ENCODE peak calls at places on chromosomes 7 and 10, in six cellular contexts. One of them, this sample, is unnamed. For H3K4me1, the result is how much of the 10 kb centered on the place peaks cover.

GRCh38 chr10:66931340-66931948 is 5.6 kb downstream of the LRRTM3 start:
- DNase-seq in IMR-90: peak
- DNase-seq in CD8-positive, alpha-beta T cell: no peak
- DNase-seq in heart left ventricle: no peak
- DNase-seq in tibial artery: no peak
- DNase-seq in uterus: no peak
- DNase-seq in this sample: no peak

GRCh38 chr10:49334993-49335972 is 36.3 kb downstream of the C10orf71 start:
- DNase-seq in tibial artery: no peak
- DNase-seq in heart left ventricle: no peak
- DNase-seq in uterus: no peak
- DNase-seq in CD8-positive, alpha-beta T cell: no peak
- DNase-seq in IMR-90: no peak
- DNase-seq in this sample: no peak

GRCh38 chr10:29120216-29120615 is 168.7 kb upstream of the LYZL1 start:
- DNase-seq in uterus: no peak
- DNase-seq in CD8-positive, alpha-beta T cell: no peak
- DNase-seq in IMR-90: peak
- DNase-seq in tibial artery: no peak
- DNase-seq in heart left ventricle: no peak
- DNase-seq in this sample: no peak

GRCh38 chr10:91296471-91296870 is 76.0 kb downstream of the PCGF5 start:
- DNase-seq in IMR-90: no peak
- DNase-seq in tibial artery: no peak
- DNase-seq in CD8-positive, alpha-beta T cell: no peak
- DNase-seq in heart left ventricle: no peak
- DNase-seq in uterus: no peak
- DNase-seq in this sample: no peak

GRCh38 chr7:129642871-129643515 is 31.5 kb downstream of the NRF1 start:
- DNase-seq in tibial artery: no peak
- DNase-seq in CD8-positive, alpha-beta T cell: no peak
- DNase-seq in uterus: no peak
- DNase-seq in heart left ventricle: no peak
- DNase-seq in IMR-90: no peak
- DNase-seq in this sample: no peak

GRCh38 chr7:137590686-137591255 is 247.2 kb upstream of the PTN start:
- DNase-seq in CD8-positive, alpha-beta T cell: no peak
- DNase-seq in heart left ventricle: no peak
- DNase-seq in IMR-90: no peak
- DNase-seq in tibial artery: no peak
- DNase-seq in uterus: no peak
- DNase-seq in this sample: no peak

GRCh38 chr7:50387351-50387750 is 62.8 kb downstream of the FIGNL1 start:
- DNase-seq in CD8-positive, alpha-beta T cell: no peak
- DNase-seq in heart left ventricle: no peak
- DNase-seq in uterus: no peak
- DNase-seq in tibial artery: no peak
- DNase-seq in IMR-90: no peak
- DNase-seq in this sample: no peak

GRCh38 chr7:69283421-69283820 is 314.9 kb upstream of the AUTS2 start:
- DNase-seq in CD8-positive, alpha-beta T cell: no peak
- DNase-seq in heart left ventricle: peak
- DNase-seq in uterus: peak
- DNase-seq in tibial artery: peak
- DNase-seq in IMR-90: no peak
- DNase-seq in this sample: no peak

GRCh38 chr7:11302121-11302520 is 328.4 kb downstream of the PHF14 start:
- DNase-seq in CD8-positive, alpha-beta T cell: no peak
- DNase-seq in heart left ventricle: no peak
- DNase-seq in IMR-90: no peak
- DNase-seq in uterus: no peak
- DNase-seq in tibial artery: no peak
- DNase-seq in this sample: no peak

GRCh38 chr7:134255814-134256213 is 60.9 kb downstream of the SLC35B4 start:
- DNase-seq in IMR-90: no peak
- DNase-seq in CD8-positive, alpha-beta T cell: no peak
- DNase-seq in tibial artery: no peak
- DNase-seq in uterus: no peak
- DNase-seq in heart left ventricle: no peak
- DNase-seq in this sample: no peak

GRCh38 chr10:12308102-12308501 is 41.2 kb upstream of the CAMK1D start:
- DNase-seq in uterus: no peak
- DNase-seq in heart left ventricle: no peak
- DNase-seq in IMR-90: no peak
- DNase-seq in CD8-positive, alpha-beta T cell: no peak
- DNase-seq in tibial artery: peak
- DNase-seq in this sample: no peak

GRCh38 chr10:97224483-97225435 is 39.0 kb upstream of the SLIT1 start:
- DNase-seq in uterus: no peak
- DNase-seq in CD8-positive, alpha-beta T cell: no peak
- DNase-seq in IMR-90: peak
- DNase-seq in heart left ventricle: no peak
- DNase-seq in tibial artery: no peak
- DNase-seq in this sample: no peak

DNA sequence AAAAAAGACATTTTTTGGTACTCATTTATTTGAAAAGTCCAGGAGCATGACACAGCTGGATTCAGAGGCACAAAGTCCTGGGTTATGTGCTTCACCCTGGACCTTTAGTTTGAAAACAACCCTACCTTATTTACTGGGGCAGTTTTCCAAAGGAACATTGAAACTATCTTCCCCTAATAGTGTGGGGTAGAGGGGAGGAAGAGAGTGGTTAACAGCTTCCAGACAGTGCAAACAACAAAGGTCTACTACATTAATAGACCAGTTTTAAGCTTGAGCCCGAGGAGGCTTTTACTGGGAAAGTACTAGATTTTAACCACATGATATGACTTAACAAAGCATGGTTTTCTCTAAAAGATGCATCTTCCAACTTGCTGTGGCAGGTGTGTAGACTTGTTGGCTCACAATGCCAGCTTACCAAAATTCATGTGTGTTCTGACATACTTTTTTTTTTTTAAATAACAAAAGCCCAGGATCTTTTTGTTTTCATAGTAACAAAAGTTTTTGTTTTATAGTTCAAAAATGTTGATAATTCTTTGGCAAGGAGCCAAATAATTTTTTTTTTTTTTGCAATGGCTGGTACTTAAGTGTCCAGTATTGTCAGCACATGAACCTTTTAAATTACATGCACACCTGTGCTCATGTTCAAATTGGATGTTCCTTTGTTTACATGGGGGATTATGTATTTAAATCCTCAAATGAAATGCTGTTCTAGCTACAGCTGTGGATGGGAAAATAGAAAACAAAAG is 1.8 kb downstream of the GSTO1 start:
- DNase-seq in uterus: no peak
- DNase-seq in CD8-positive, alpha-beta T cell: no peak
- DNase-seq in IMR-90: no peak
- DNase-seq in tibial artery: no peak
- DNase-seq in heart left ventricle: no peak
- DNase-seq in this sample: no peak
- H3K4me1 ChIP-seq in uterus: under half
- H3K4me1 ChIP-seq in CD8-positive, alpha-beta T cell: under half
- H3K4me1 ChIP-seq in IMR-90: under half
- H3K4me1 ChIP-seq in tibial artery: under half
- H3K4me1 ChIP-seq in heart left ventricle: under half
- H3K4me1 ChIP-seq in this sample: under half

DNA sequence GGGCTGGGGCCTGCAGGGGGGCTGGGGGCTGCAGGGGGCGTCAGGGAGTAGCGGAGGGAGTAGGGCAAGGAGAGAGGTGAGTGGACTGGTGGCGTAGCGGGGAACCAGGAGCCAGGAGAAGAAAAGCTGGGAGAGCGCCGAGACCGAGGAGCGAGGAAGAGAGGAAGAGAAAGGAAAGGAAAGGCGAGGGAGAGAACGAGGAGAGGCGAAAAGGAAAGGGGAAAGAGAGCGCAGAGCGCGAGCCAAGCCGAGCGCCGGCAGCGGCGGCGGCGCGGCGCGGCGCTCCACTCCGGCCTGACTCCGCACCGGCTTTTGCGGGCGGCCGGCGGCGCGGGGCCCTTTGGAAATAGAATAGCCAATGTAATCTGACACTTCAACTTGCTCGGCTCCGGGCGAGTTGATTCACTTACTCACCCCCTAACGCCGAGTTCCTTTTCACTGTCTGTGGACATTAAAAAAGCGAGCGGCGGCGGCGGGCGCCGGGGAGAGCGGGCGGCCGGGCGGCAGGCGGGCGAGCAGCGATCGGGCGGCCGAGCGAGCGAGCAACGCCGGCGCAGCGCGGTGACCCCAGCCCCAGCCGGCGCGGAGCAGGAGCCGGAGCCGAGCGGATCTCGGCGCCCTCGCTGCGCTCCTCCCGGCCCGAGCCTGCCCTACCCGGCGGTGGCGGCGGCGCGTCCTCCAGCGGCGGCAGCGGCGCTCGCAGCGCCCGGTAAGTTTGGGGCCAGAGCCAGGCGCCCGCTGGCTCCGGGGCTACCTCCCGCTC is at the start of gene ZMIZ1:
- DNase-seq in uterus: peak
- DNase-seq in heart left ventricle: peak
- DNase-seq in CD8-positive, alpha-beta T cell: peak
- DNase-seq in IMR-90: peak
- DNase-seq in tibial artery: peak
- DNase-seq in this sample: peak
- TF ChIP-seq CTCF in uterus: no peak
- TF ChIP-seq CTCF in heart left ventricle: peak
- TF ChIP-seq CTCF in CD8-positive, alpha-beta T cell: no peak
- TF ChIP-seq CTCF in IMR-90: peak
- TF ChIP-seq CTCF in tibial artery: peak
- TF ChIP-seq CTCF in this sample: no peak

DNA sequence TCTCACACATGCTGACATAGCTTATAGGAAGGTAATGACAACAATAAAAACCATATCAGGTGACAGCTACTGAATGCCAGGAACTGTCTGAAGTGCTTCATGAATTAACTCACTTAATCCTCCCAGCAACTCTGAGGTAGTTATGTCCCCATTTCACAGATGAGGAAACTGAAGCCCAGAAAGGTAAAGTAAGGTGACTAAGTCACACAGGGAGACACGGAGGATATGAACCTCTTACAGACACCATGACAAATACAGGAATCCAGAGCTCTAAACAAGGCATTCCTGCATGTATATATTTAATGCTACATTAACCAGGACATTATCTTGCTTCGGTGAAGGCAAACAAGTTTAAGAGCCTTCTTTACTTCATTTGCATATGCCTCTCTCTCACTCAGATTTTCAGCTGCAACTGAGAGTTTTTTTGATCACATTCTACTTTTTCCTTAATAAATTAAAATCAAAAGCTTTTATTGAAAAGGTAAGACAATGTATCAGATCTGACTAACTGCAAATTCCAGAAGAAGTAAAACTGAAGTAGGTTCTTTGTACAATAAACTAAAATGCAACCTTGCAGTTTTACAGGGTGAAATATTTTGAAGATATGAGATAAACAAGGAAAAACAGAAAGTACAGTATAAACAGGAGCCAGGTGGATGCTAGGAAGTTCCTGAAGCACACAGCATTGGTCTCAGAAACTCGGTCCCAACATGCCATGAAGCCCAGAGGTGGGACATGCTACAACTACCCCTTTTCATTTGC is 79.5 kb downstream of the SGMS1 start:
- DNase-seq in heart left ventricle: no peak
- DNase-seq in IMR-90: no peak
- DNase-seq in uterus: no peak
- DNase-seq in tibial artery: no peak
- DNase-seq in CD8-positive, alpha-beta T cell: no peak
- DNase-seq in this sample: no peak
- H3K4me1 ChIP-seq in heart left ventricle: under half
- H3K4me1 ChIP-seq in IMR-90: under half
- H3K4me1 ChIP-seq in uterus: under half
- H3K4me1 ChIP-seq in tibial artery: under half
- H3K4me1 ChIP-seq in CD8-positive, alpha-beta T cell: under half
- H3K4me1 ChIP-seq in this sample: under half

DNA sequence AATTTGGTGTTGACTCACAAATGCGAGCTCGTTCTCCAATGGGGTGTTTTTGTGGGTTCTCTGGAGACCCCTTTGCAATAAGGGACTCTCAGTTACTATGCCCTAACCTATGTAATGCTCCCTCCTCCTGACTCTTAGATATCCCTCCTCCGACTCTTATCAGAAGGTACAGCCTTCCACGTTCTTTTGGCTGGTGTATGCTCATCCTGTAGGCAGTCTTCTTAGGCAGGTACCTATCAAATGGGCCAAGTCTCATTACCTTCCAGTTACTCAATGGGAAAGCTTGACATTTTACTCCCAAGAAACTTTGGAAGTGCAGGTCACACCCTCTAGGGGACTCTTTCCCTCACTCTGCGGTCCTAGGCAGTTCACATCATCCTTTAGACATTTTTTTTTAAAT is 32.6 kb downstream of the SLC26A5 start:
- DNase-seq in tibial artery: no peak
- DNase-seq in CD8-positive, alpha-beta T cell: no peak
- DNase-seq in IMR-90: no peak
- DNase-seq in uterus: no peak
- DNase-seq in heart left ventricle: no peak
- DNase-seq in this sample: no peak
- TF ChIP-seq CTCF in tibial artery: no peak
- TF ChIP-seq CTCF in CD8-positive, alpha-beta T cell: no peak
- TF ChIP-seq CTCF in IMR-90: no peak
- TF ChIP-seq CTCF in uterus: no peak
- TF ChIP-seq CTCF in heart left ventricle: no peak
- TF ChIP-seq CTCF in this sample: no peak

GRCh38 chr10:122062831-122063674 is 74.1 kb downstream of the TACC2 start:
- DNase-seq in CD8-positive, alpha-beta T cell: no peak
- DNase-seq in tibial artery: peak
- DNase-seq in IMR-90: peak
- DNase-seq in uterus: peak
- DNase-seq in heart left ventricle: peak
- DNase-seq in this sample: peak
- H3K4me1 ChIP-seq in CD8-positive, alpha-beta T cell: under half
- H3K4me1 ChIP-seq in tibial artery: under half
- H3K4me1 ChIP-seq in IMR-90: under half
- H3K4me1 ChIP-seq in uterus: under half
- H3K4me1 ChIP-seq in heart left ventricle: under half
- H3K4me1 ChIP-seq in this sample: under half

DNA sequence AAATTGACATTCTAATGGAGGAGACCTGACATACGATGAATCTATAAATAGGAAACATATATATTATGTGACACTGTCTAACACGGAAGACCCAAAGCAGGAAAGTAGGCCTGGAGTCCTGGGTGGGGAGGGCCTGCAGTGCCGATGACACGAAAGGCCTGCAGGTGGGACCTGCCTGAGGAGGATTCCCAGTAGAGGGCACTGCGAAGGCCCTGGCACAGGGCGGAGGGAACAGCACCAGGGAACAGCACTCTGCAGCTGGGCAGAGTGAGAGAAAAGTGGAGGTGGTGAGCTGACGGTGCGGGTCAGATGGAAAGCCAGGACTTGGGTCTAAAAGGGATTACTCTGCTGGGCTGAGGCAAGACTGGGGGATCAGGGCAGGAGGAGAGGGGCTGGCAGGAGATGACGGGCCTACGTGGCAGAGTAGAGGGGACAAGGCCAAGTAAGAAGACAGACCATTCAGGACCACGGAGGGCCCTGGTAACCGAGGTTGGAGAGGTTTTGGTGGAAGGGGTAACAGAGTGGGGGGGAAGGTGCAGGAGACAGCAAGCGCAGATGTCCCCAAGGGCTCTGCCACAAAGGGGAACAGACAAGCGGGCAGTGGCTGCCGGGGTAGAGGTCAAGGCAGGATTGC is 8.1 kb downstream of the ZNF746 start:
- DNase-seq in IMR-90: no peak
- DNase-seq in heart left ventricle: no peak
- DNase-seq in tibial artery: no peak
- DNase-seq in CD8-positive, alpha-beta T cell: no peak
- DNase-seq in uterus: no peak
- DNase-seq in this sample: no peak
- TF ChIP-seq CTCF in IMR-90: no peak
- TF ChIP-seq CTCF in heart left ventricle: no peak
- TF ChIP-seq CTCF in tibial artery: no peak
- TF ChIP-seq CTCF in CD8-positive, alpha-beta T cell: no peak
- TF ChIP-seq CTCF in uterus: no peak
- TF ChIP-seq CTCF in this sample: no peak

This sample was measured in transverse colon.